ENCODE peak calls at places on chromosomes 3 and 15, in four cellular contexts. X, N, Q and J are unnamed samples.

GRCh38 chr3:30426319-30426993 is 179.9 kb upstream of the TGFBR2 start:
- DNase-seq in Q (no peak), X (no peak), N (no peak), J (no peak)

GRCh38 chr15:62469478-62469873 is 304.4 kb upstream of the C2CD4B start:
- DNase-seq in Q (no peak), N (no peak), X (no peak), J (no peak)

GRCh38 chr3:93936549-93936948 is 37.1 kb downstream of the PROS1 start:
- DNase-seq in X (no peak), N (no peak), Q (no peak), J (no peak)

GRCh38 chr3:126926684-126927404 is 56.1 kb upstream of the PLXNA1 start:
- DNase-seq in Q (no peak), X (no peak), N (no peak), J (no peak)

GRCh38 chr3:59759298-59760169 is 709.7 kb upstream of the CFAP20DC start:
- DNase-seq in X (no peak), Q (no peak), N (no peak), J (no peak)

GRCh38 chr3:50567011-50567385 is 549 bp downstream of the C3orf18 start:
- DNase-seq in Q (no peak), N (no peak), X (no peak), J (no peak)

GRCh38 chr3:27095588-27096222 is 273.5 kb downstream of the NEK10 start:
- DNase-seq in X (no peak), Q (no peak), N (peak; percentile 79), J (no peak)

GRCh38 chr3:35680866-35681650 is 41.7 kb downstream of the ARPP21 start:
- DNase-seq in Q (no peak), X (no peak), N (no peak), J (no peak)

GRCh38 chr3:171349392-171349791 is 110.8 kb downstream of the TNIK start:
- DNase-seq in Q (no peak), X (no peak), N (no peak), J (no peak)

GRCh38 chr15:88982304-88982945 is 69.2 kb upstream of the MFGE8 start:
- DNase-seq in N (peak; percentile 26), Q (peak; percentile 69), X (no peak), J (no peak)

GRCh38 chr3:169218314-169218983 is 445.1 kb downstream of the MECOM start:
- DNase-seq in X (no peak), N (peak; percentile 32), Q (no peak), J (no peak)

GRCh38 chr3:189123595-189124387 is 48.0 kb upstream of the TPRG1 start:
- DNase-seq in X (no peak), N (no peak), Q (no peak), J (no peak)

GRCh38 chr3:7800006-7800780 is 701.4 kb upstream of the LMCD1 start:
- DNase-seq in X (no peak), N (no peak), Q (no peak), J (no peak)

GRCh38 chr3:147410126-147410517 is 957 bp downstream of the ZIC1 start:
- DNase-seq in X (no peak), Q (no peak), N (no peak), J (no peak)

GRCh38 chr15:99057697-99058420 is 47.0 kb upstream of the SYNM start:
- DNase-seq in X (no peak), Q (no peak), N (no peak), J (no peak)

GRCh38 chr3:12393894-12394293 is 90.4 kb upstream of the TSEN2 start:
- DNase-seq in Q (no peak), X (no peak), N (no peak), J (no peak)

GRCh38 chr3:105951043-105951442 is 82.2 kb upstream of the CBLB start:
- DNase-seq in Q (no peak), X (no peak), N (no peak), J (no peak)

GRCh38 chr3:18033581-18033980 is 291.1 kb upstream of the TBC1D5 start:
- DNase-seq in Q (no peak), X (no peak), N (no peak), J (no peak)

GRCh38 chr3:120772081-120772480 is 29.5 kb downstream of the GTF2E1 start:
- DNase-seq in X (no peak), N (no peak), Q (no peak), J (no peak)

GRCh38 chr15:83504365-83504764 is 57.2 kb downstream of the SH3GL3 start:
- DNase-seq in Q (no peak), X (no peak), N (no peak), J (no peak)

GRCh38 chr3:185724761-185725160 is 100.1 kb downstream of the IGF2BP2 start:
- DNase-seq in X (no peak), N (no peak), Q (no peak), J (no peak)

GRCh38 chr15:74402337-74402839 is 31.4 kb downstream of the SEMA7A start:
- DNase-seq in Q (no peak), N (peak; percentile 5), X (no peak), J (no peak)

GRCh38 chr3:151309566-151309965 is 7.1 kb downstream of the GPR87 start:
- DNase-seq in N (no peak), Q (no peak), X (no peak), J (no peak)

GRCh38 chr3:101521251-101521701 is 8.3 kb upstream of the SENP7 start:
- DNase-seq in Q (no peak), X (peak; percentile 13), N (no peak), J (no peak)

GRCh38 chr15:33138000-33138399 is 56.5 kb downstream of the FMN1 start:
- DNase-seq in X (no peak), Q (no peak), N (no peak), J (no peak)

GRCh38 chr15:70152070-70152480 is 54.4 kb upstream of the TLE3 start:
- DNase-seq in X (no peak), Q (no peak), N (peak; percentile 64), J (no peak)

GRCh38 chr3:29427266-29428103 is 146.6 kb downstream of the RBMS3 start:
- DNase-seq in N (no peak), X (no peak), Q (no peak), J (no peak)

GRCh38 chr3:43153189-43154083 is 47.6 kb upstream of the POMGNT2 start:
- DNase-seq in Q (no peak), N (no peak), X (no peak), J (no peak)

GRCh38 chr3:59876533-59877062 is 826.8 kb upstream of the CFAP20DC start:
- DNase-seq in N (no peak), X (no peak), Q (no peak), J (no peak)

GRCh38 chr15:80823120-80823519 is 44.0 kb downstream of the CEMIP start:
- DNase-seq in N (no peak), Q (no peak), X (no peak), J (no peak)

GRCh38 chr3:192514754-192515660 is 212.3 kb downstream of the FGF12 start:
- DNase-seq in X (no peak), N (peak; percentile 36), Q (no peak), J (no peak)

GRCh38 chr3:97278506-97278905 is 464.1 kb downstream of the EPHA6 start:
- DNase-seq in Q (no peak), N (no peak), X (no peak), J (no peak)

GRCh38 chr15:59013246-59013645 is 25.8 kb downstream of the RNF111 start:
- DNase-seq in N (no peak), Q (no peak), X (no peak), J (no peak)